ENCODE peak calls at places on chromosome 2, in eight cellular contexts. Q is CD8-positive, alpha-beta T cell; R is fibroblast of lung; S is IMR-90; U is adrenal gland; A is spleen; Z is uterus; M is mesenchymal stem cell. O is an unnamed sample.
A peak's percentile ranks its signal among the peaks of the same experiment; 100 is the strongest.

GRCh38 chr2:29105375-29105774 is 9.8 kb upstream of the CLIP4 start:
- DNase-seq in Q (no peak), R (no peak), S (no peak), U (peak; percentile 20), A (no peak), Z (no peak), M (no peak), O (no peak)

GRCh38 chr2:126863336-126864015 is 35.2 kb upstream of the TEX51 start:
- DNase-seq in Q (no peak), R (no peak), S (no peak), U (no peak), A (no peak), Z (no peak), M (no peak), O (no peak)

GRCh38 chr2:68710756-68711155 is 23.9 kb upstream of the ARHGAP25 start:
- DNase-seq in Q (no peak), R (no peak), S (no peak), U (no peak), A (no peak), Z (no peak), M (no peak), O (no peak)

GRCh38 chr2:16069933-16070647 is 129.7 kb downstream of the MYCN start:
- DNase-seq in Q (no peak), R (no peak), S (no peak), U (peak; percentile 16), A (no peak), Z (no peak), M (no peak), O (no peak)

GRCh38 chr2:170091461-170091860 is 86.5 kb upstream of the MYO3B start:
- DNase-seq in Q (no peak), R (no peak), S (no peak), U (no peak), A (no peak), Z (no peak), M (no peak), O (no peak)

GRCh38 chr2:43139501-43139900 is 86.9 kb downstream of the ZFP36L2 start:
- DNase-seq in Q (no peak), R (no peak), S (no peak), U (no peak), A (peak; percentile 66), Z (no peak), M (no peak), O (no peak)

GRCh38 chr2:183162362-183162761 is 38.1 kb downstream of the NUP35 start:
- DNase-seq in Q (no peak), R (peak; percentile 3), S (peak; percentile 73), U (no peak), A (no peak), Z (no peak), M (no peak), O (no peak)

GRCh38 chr2:134773372-134774073 is 54.7 kb upstream of the TMEM163 start:
- DNase-seq in Q (no peak), R (no peak), S (no peak), U (peak; percentile 86), A (no peak), Z (no peak), M (peak; percentile 28), O (no peak)

GRCh38 chr2:154092571-154092970 is 220.8 kb downstream of the GALNT13 start:
- DNase-seq in Q (no peak), R (no peak), S (no peak), U (no peak), A (no peak), Z (no peak), M (no peak), O (no peak)

GRCh38 chr2:210169871-210170441 is 1.3 kb downstream of the KANSL1L start:
- DNase-seq in Q (no peak), R (peak; percentile 85), S (peak; percentile 79), U (peak; percentile 8), A (no peak), Z (no peak), M (peak; percentile 93), O (no peak)

GRCh38 chr2:22481507-22482217 is 903.3 kb upstream of the KLHL29 start:
- DNase-seq in Q (no peak), R (no peak), S (no peak), U (no peak), A (no peak), Z (no peak), M (peak; percentile 12), O (no peak)

GRCh38 chr2:197986977-197987376 is 182.6 kb downstream of the PLCL1 start:
- DNase-seq in Q (no peak), R (peak; percentile 47), S (no peak), U (no peak), A (no peak), Z (no peak), M (no peak), O (no peak)

GRCh38 chr2:117980381-117980780 is 33.5 kb downstream of the CCDC93 start:
- DNase-seq in Q (no peak), R (peak; percentile 56), S (peak; percentile 76), U (no peak), A (no peak), Z (no peak), M (peak; percentile 16), O (no peak)

GRCh38 chr2:27959496-27959895 is 69.0 kb downstream of the BABAM2 start:
- DNase-seq in Q (no peak), R (peak; percentile 55), S (peak; percentile 50), U (peak; percentile 90), A (no peak), Z (peak; percentile 77), M (peak; percentile 58), O (no peak)

GRCh38 chr2:67600472-67600871 is 203.3 kb downstream of the ETAA1 start:
- DNase-seq in Q (no peak), R (no peak), S (no peak), U (no peak), A (no peak), Z (no peak), M (no peak), O (no peak)

GRCh38 chr2:167438206-167438605 is 549.9 kb downstream of the XIRP2 start:
- DNase-seq in Q (no peak), R (peak; percentile 76), S (peak; percentile 67), U (no peak), A (no peak), Z (no peak), M (peak; percentile 78), O (no peak)

GRCh38 chr2:210635257-210635656 is 78.9 kb downstream of the CPS1 start:
- DNase-seq in Q (no peak), R (peak; percentile 22), S (no peak), U (no peak), A (no peak), Z (no peak), M (no peak), O (no peak)

GRCh38 chr2:217071416-217071815 is 211.6 kb upstream of the TNP1 start:
- DNase-seq in Q (no peak), R (peak; percentile 67), S (peak; percentile 68), U (peak; percentile 38), A (no peak), Z (no peak), M (peak; percentile 97), O (no peak)

GRCh38 chr2:217076651-217077232 is 216.9 kb upstream of the TNP1 start:
- DNase-seq in Q (no peak), R (no peak), S (no peak), U (no peak), A (no peak), Z (no peak), M (no peak), O (no peak)

GRCh38 chr2:217075225-217075802 is 215.4 kb upstream of the TNP1 start:
- DNase-seq in Q (no peak), R (peak; percentile 77), S (peak; percentile 69), U (peak; percentile 81), A (no peak), Z (peak; percentile 45), M (peak; percentile 93), O (no peak)

GRCh38 chr2:217077841-217078407 is 218.1 kb upstream of the TNP1 start:
- DNase-seq in Q (no peak), R (peak; percentile 22), S (peak; percentile 69), U (no peak), A (no peak), Z (no peak), M (peak; percentile 62), O (no peak)

GRCh38 chr2:217074576-217075224 is 214.8 kb upstream of the TNP1 start:
- DNase-seq in Q (no peak), R (peak; percentile 74), S (peak; percentile 60), U (no peak), A (no peak), Z (no peak), M (peak; percentile 87), O (no peak)
- H3K4me3 ChIP-seq in Q (no peak overlapping the region), R (no peak overlapping the region), S (no peak overlapping the region), U (no peak overlapping the region), A (no peak overlapping the region), Z (no peak overlapping the region), M (no peak overlapping the region), O (no peak overlapping the region)

GRCh38 chr2:65355190-65355831 is 77.1 kb downstream of the SPRED2 start:
- DNase-seq in Q (no peak), R (no peak), S (peak; percentile 59), U (no peak), A (no peak), Z (no peak), M (peak; percentile 43), O (no peak)

GRCh38 chr2:65354773-65355172 is 77.6 kb downstream of the SPRED2 start:
- DNase-seq in Q (no peak), R (no peak), S (no peak), U (no peak), A (no peak), Z (no peak), M (no peak), O (no peak)

GRCh38 chr2:65351948-65352595 is 80.3 kb downstream of the SPRED2 start:
- DNase-seq in Q (no peak), R (no peak), S (no peak), U (no peak), A (no peak), Z (no peak), M (no peak), O (no peak)

GRCh38 chr2:65353046-65353445 is 79.4 kb downstream of the SPRED2 start:
- DNase-seq in Q (no peak), R (no peak), S (no peak), U (no peak), A (no peak), Z (no peak), M (no peak), O (no peak)

DNA sequence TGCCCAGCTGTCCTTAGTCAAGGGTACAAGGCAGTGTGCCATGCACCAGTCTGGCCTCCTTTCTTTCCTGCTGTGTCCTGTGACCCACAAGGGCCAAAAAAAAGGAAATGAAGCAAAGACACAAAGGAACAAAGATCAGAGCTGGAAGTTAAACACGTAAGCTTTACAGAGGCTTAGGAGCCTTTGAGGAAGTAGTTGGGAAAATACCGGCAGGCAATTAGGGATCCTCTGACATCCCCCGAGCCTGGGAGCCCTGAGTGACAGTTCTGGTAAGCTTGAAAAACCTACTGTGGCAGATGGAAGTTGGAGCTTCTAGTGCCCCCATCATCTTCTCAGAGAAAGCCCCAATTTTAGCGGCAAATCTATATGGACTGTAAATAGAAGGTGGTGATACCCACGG is 78.5 kb downstream of the SPRED2 start:
- DNase-seq in Q (no peak), R (no peak), S (no peak), U (no peak), A (no peak), Z (no peak), M (no peak), O (no peak)
- H3K4me1 ChIP-seq in Q (no peaks in the 10 kb centered on the region), R (peaks cover 35% of the 10 kb centered on the region), S (peaks cover 25% of the 10 kb centered on the region), U (peaks cover 4% of the 10 kb centered on the region), A (peaks cover 33% of the 10 kb centered on the region), Z (no peaks in the 10 kb centered on the region), M (peaks cover 13% of the 10 kb centered on the region), O (no peaks in the 10 kb centered on the region)

GRCh38 chr2:160242863-160243552 is 42.9 kb upstream of the ITGB6 start:
- DNase-seq in Q (no peak), R (no peak), S (no peak), U (peak; percentile 39), A (no peak), Z (no peak), M (no peak), O (no peak)
- H3K4me3 ChIP-seq in Q (no peak overlapping the region), R (no peak overlapping the region), S (no peak overlapping the region), U (no peak overlapping the region), A (no peak overlapping the region), Z (no peak overlapping the region), M (no peak overlapping the region), O (no peak overlapping the region)

GRCh38 chr2:214011676-214012075 is 399.2 kb upstream of the VWC2L start:
- DNase-seq in Q (no peak), R (no peak), S (no peak), U (no peak), A (no peak), Z (no peak), M (no peak), O (no peak)
- H3K4me1 ChIP-seq in Q (no peaks in the 10 kb centered on the region), R (peaks cover under 1% of the 10 kb centered on the region), S (no peaks in the 10 kb centered on the region), U (no peaks in the 10 kb centered on the region), A (no peaks in the 10 kb centered on the region), Z (no peaks in the 10 kb centered on the region), M (no peaks in the 10 kb centered on the region), O (no peaks in the 10 kb centered on the region)

O was measured in naive thymus-derived CD4-positive, alpha-beta T cell.